ENCODE peak calls at places on chromosomes 12 and 14, in seven cellular contexts. Q, Z, F, K, M, G and C are unnamed samples.

GRCh38 chr12:71730936-71731335 is 23.7 kb upstream of the RAB21 start:
- DNase-seq in G (no peak), F (no peak), K (peak), Q (no peak), Z (no peak), M (peak), C (no peak)

GRCh38 chr12:96720363-96720705 is 186.7 kb upstream of the NEDD1 start:
- DNase-seq in M (no peak), F (peak), K (no peak), G (no peak), Z (no peak), Q (peak), C (no peak)

GRCh38 chr12:52601671-52602070 is 408 bp upstream of the KRT72 start:
- DNase-seq in M (no peak), K (no peak), Z (no peak), Q (no peak), G (no peak), F (peak), C (no peak)

GRCh38 chr14:78747809-78748208 is 577.6 kb downstream of the NRXN3 start:
- DNase-seq in Z (no peak), K (no peak), G (no peak), M (no peak), Q (no peak), F (no peak), C (no peak)

GRCh38 chr12:25924535-25925001 is 33.9 kb upstream of the RASSF8 start:
- DNase-seq in G (no peak), F (no peak), M (peak), Z (no peak), Q (no peak), K (no peak), C (peak)

GRCh38 chr12:87813476-87814234 is 215.5 kb downstream of the C12orf50 start:
- DNase-seq in Q (no peak), M (peak), G (no peak), Z (no peak), F (no peak), K (peak), C (peak)

GRCh38 chr12:54463034-54463433 is 10.4 kb downstream of the GTSF1 start:
- DNase-seq in K (peak), Q (no peak), M (peak), G (no peak), Z (no peak), F (no peak), C (peak)

GRCh38 chr12:111122458-111122878 is 202.1 kb upstream of the MYL2 start:
- DNase-seq in K (no peak), G (no peak), Q (no peak), Z (no peak), F (no peak), M (no peak), C (no peak)

GRCh38 chr12:25052191-25053020 is 103.5 kb upstream of the BCAT1 start:
- DNase-seq in F (peak), K (no peak), Q (no peak), G (peak), M (no peak), Z (no peak), C (no peak)

GRCh38 chr12:120536064-120536791 is 2.1 kb downstream of the RNF10 start:
- DNase-seq in Q (no peak), F (no peak), K (no peak), G (no peak), Z (no peak), M (no peak), C (no peak)